ENCODE peak calls at places on chromosomes 16 and 17, in seven cellular contexts. D is activated effector memory CD4-positive, alpha-beta T cell treated with anti-CD3 and anti-CD28 coated beads, Interleukin-2, amount 50 U/mL, for 16 hours; G is RPMI7951; N is ovary; J is NCI-H1092; T is nephron progenitor cell; M is activated CD8-positive, alpha-beta memory T cell treated with anti-CD3 and anti-CD28 coated beads for 4 hours. Z is an unnamed sample.

GRCh38 chr16:84886536-84887090 is 66.8 kb downstream of the CRISPLD2 start:
- DNase-seq in D (no peak), G (no peak), N (no peak), J (no peak), T (no peak), M (no peak), Z (no peak)

GRCh38 chr17:29778936-29779811 is 150.9 kb downstream of the SSH2 start:
- DNase-seq in D (peak), G (peak), N (peak), J (no peak), T (peak), M (peak), Z (peak)

GRCh38 chr17:79707441-79707850 is 23.3 kb upstream of the ENPP7 start:
- DNase-seq in D (no peak), G (no peak), N (no peak), J (no peak), T (no peak), M (no peak), Z (no peak)

GRCh38 chr17:12734852-12735430 is 54.4 kb upstream of the ARHGAP44 start:
- DNase-seq in D (no peak), G (no peak), N (no peak), J (no peak), T (no peak), M (no peak), Z (no peak)

GRCh38 chr17:15092762-15093161 is 172.4 kb downstream of the PMP22 start:
- DNase-seq in D (no peak), G (peak), N (no peak), J (no peak), T (no peak), M (no peak), Z (no peak)

GRCh38 chr16:71666928-71667707 is 41.1 kb downstream of the MARVELD3 start:
- DNase-seq in D (no peak), G (no peak), N (no peak), J (no peak), T (no peak), M (no peak), Z (no peak)

GRCh38 chr16:62035115-62036092 is 834 bp downstream of the CDH8 start:
- DNase-seq in D (no peak), G (no peak), N (no peak), J (no peak), T (peak), M (no peak), Z (no peak)

GRCh38 chr17:17763136-17763535 is 73.7 kb downstream of the SREBF1 start:
- DNase-seq in D (no peak), G (no peak), N (no peak), J (no peak), T (no peak), M (no peak), Z (no peak)

GRCh38 chr17:52696362-52696761 is 537.8 kb upstream of the CA10 start:
- DNase-seq in D (no peak), G (no peak), N (no peak), J (no peak), T (no peak), M (no peak), Z (no peak)

GRCh38 chr16:65704866-65705265 is 583.0 kb upstream of the CDH11 start:
- DNase-seq in D (no peak), G (no peak), N (no peak), J (no peak), T (no peak), M (no peak), Z (no peak)

GRCh38 chr17:48835971-48836370 is 5.1 kb downstream of the CALCOCO2 start:
- DNase-seq in D (no peak), G (no peak), N (no peak), J (no peak), T (no peak), M (no peak), Z (no peak)

GRCh38 chr17:76992911-76993310 is 124.7 kb downstream of the MGAT5B start:
- DNase-seq in D (no peak), G (no peak), N (no peak), J (no peak), T (no peak), M (no peak), Z (no peak)

GRCh38 chr16:53235851-53236250 is 181.1 kb downstream of the CHD9 start:
- DNase-seq in D (no peak), G (no peak), N (no peak), J (no peak), T (no peak), M (no peak), Z (no peak)

GRCh38 chr17:67558740-67559380 is 158.9 kb upstream of the NOL11 start:
- DNase-seq in D (no peak), G (peak), N (no peak), J (no peak), T (no peak), M (no peak), Z (peak)

GRCh38 chr17:78781339-78782304 is at the start of gene CYTH1:
- DNase-seq in D (peak), G (peak), N (peak), J (no peak), T (peak), M (no peak), Z (no peak)

GRCh38 chr16:14070877-14071575 is at the start of gene MRTFB:
- DNase-seq in D (peak), G (peak), N (peak), J (peak), T (peak), M (peak), Z (peak)

GRCh38 chr16:50444546-50444945 is 75.8 kb upstream of the BRD7 start:
- DNase-seq in D (peak), G (peak), N (no peak), J (no peak), T (no peak), M (no peak), Z (peak)

GRCh38 chr17:59914274-59914854 is 21.4 kb downstream of the RPS6KB1 start:
- DNase-seq in D (no peak), G (peak), N (no peak), J (peak), T (no peak), M (no peak), Z (peak)

GRCh38 chr17:44981221-44981968 is 13.3 kb upstream of the C1QL1 start:
- DNase-seq in D (no peak), G (peak), N (no peak), J (no peak), T (no peak), M (no peak), Z (peak)

GRCh38 chr16:49623501-49624266 is 232.2 kb downstream of the ZNF423 start:
- DNase-seq in D (no peak), G (no peak), N (no peak), J (no peak), T (no peak), M (no peak), Z (no peak)

Z was measured in renal cortical epithelial cell.